ENCODE peak calls at places on chromosomes 5 and 9, in nine cellular contexts. One of them, this sample, is unnamed.

GRCh38 chr9:122122903-122123632 is 30.0 kb upstream of the TTLL11 start:
- DNase-seq in uterus: peak; percentile 64
- DNase-seq in IMR-90: peak; percentile 66
- DNase-seq in HCT116: peak; percentile 59
- DNase-seq in K562: peak; percentile 84
- DNase-seq in breast epithelium: no peak
- DNase-seq in right lobe of liver: peak; percentile 67
- DNase-seq in esophagus squamous epithelium: no peak
- DNase-seq in transverse colon: peak; percentile 74
- DNase-seq in this sample: peak; percentile 76

GRCh38 chr5:37840036-37840909 is at the start of gene GDNF:
- DNase-seq in uterus: no peak
- DNase-seq in IMR-90: peak; percentile 77
- DNase-seq in HCT116: no peak
- DNase-seq in K562: no peak
- DNase-seq in breast epithelium: no peak
- DNase-seq in right lobe of liver: no peak
- DNase-seq in esophagus squamous epithelium: no peak
- DNase-seq in transverse colon: peak; percentile 43
- DNase-seq in this sample: no peak

GRCh38 chr9:138097501-138097991 is 220.0 kb downstream of the CACNA1B start:
- DNase-seq in uterus: no peak
- DNase-seq in IMR-90: no peak
- DNase-seq in HCT116: no peak
- DNase-seq in K562: no peak
- DNase-seq in breast epithelium: peak; percentile 4
- DNase-seq in right lobe of liver: peak; percentile 37
- DNase-seq in esophagus squamous epithelium: no peak
- DNase-seq in transverse colon: no peak
- DNase-seq in this sample: no peak

GRCh38 chr5:38379360-38379827 is 121.0 kb downstream of the EGFLAM start:
- DNase-seq in uterus: no peak
- DNase-seq in IMR-90: no peak
- DNase-seq in HCT116: no peak
- DNase-seq in K562: peak; percentile 75
- DNase-seq in breast epithelium: no peak
- DNase-seq in right lobe of liver: no peak
- DNase-seq in esophagus squamous epithelium: no peak
- DNase-seq in transverse colon: no peak
- DNase-seq in this sample: no peak

GRCh38 chr5:91221917-91222316 is 161.2 kb downstream of the ARRDC3 start:
- DNase-seq in uterus: no peak
- DNase-seq in IMR-90: no peak
- DNase-seq in HCT116: no peak
- DNase-seq in K562: no peak
- DNase-seq in breast epithelium: no peak
- DNase-seq in right lobe of liver: no peak
- DNase-seq in esophagus squamous epithelium: no peak
- DNase-seq in transverse colon: no peak
- DNase-seq in this sample: no peak

GRCh38 chr5:68272289-68272688 is 56.7 kb downstream of the PIK3R1 start:
- DNase-seq in uterus: no peak
- DNase-seq in IMR-90: peak; percentile 17
- DNase-seq in HCT116: no peak
- DNase-seq in K562: no peak
- DNase-seq in breast epithelium: no peak
- DNase-seq in right lobe of liver: no peak
- DNase-seq in esophagus squamous epithelium: no peak
- DNase-seq in transverse colon: no peak
- DNase-seq in this sample: no peak

GRCh38 chr5:141512390-141513020 is 23.6 kb downstream of the PCDHGC5 start:
- DNase-seq in uterus: peak; percentile 87
- DNase-seq in IMR-90: peak; percentile 54
- DNase-seq in HCT116: peak; percentile 32
- DNase-seq in K562: peak; percentile 86
- DNase-seq in breast epithelium: peak; percentile 78
- DNase-seq in right lobe of liver: peak; percentile 82
- DNase-seq in esophagus squamous epithelium: no peak
- DNase-seq in transverse colon: peak; percentile 90
- DNase-seq in this sample: peak; percentile 68

GRCh38 chr5:150075806-150076205 is 10.5 kb downstream of the CSF1R start:
- DNase-seq in uterus: peak; percentile 2
- DNase-seq in IMR-90: no peak
- DNase-seq in HCT116: no peak
- DNase-seq in K562: no peak
- DNase-seq in breast epithelium: peak; percentile 2
- DNase-seq in right lobe of liver: peak; percentile 21
- DNase-seq in esophagus squamous epithelium: no peak
- DNase-seq in transverse colon: no peak
- DNase-seq in this sample: no peak

GRCh38 chr5:93236807-93237421 is 344.1 kb downstream of the NR2F1-AS1 start:
- DNase-seq in uterus: no peak
- DNase-seq in IMR-90: peak; percentile 94
- DNase-seq in HCT116: no peak
- DNase-seq in K562: no peak
- DNase-seq in breast epithelium: no peak
- DNase-seq in right lobe of liver: no peak
- DNase-seq in esophagus squamous epithelium: no peak
- DNase-seq in transverse colon: no peak
- DNase-seq in this sample: no peak

GRCh38 chr5:143338658-143339366 is 64.7 kb downstream of the NR3C1 start:
- DNase-seq in uterus: no peak
- DNase-seq in IMR-90: peak; percentile 82
- DNase-seq in HCT116: no peak
- DNase-seq in K562: no peak
- DNase-seq in breast epithelium: no peak
- DNase-seq in right lobe of liver: no peak
- DNase-seq in esophagus squamous epithelium: no peak
- DNase-seq in transverse colon: no peak
- DNase-seq in this sample: no peak

GRCh38 chr5:6522983-6523382 is 74.3 kb downstream of the UBE2QL1 start:
- DNase-seq in uterus: no peak
- DNase-seq in IMR-90: no peak
- DNase-seq in HCT116: no peak
- DNase-seq in K562: no peak
- DNase-seq in breast epithelium: no peak
- DNase-seq in right lobe of liver: no peak
- DNase-seq in esophagus squamous epithelium: no peak
- DNase-seq in transverse colon: no peak
- DNase-seq in this sample: no peak

GRCh38 chr5:146447734-146448380 is 724 bp downstream of the TCERG1 start:
- DNase-seq in uterus: no peak
- DNase-seq in IMR-90: peak; percentile 55
- DNase-seq in HCT116: no peak
- DNase-seq in K562: peak; percentile 53
- DNase-seq in breast epithelium: no peak
- DNase-seq in right lobe of liver: no peak
- DNase-seq in esophagus squamous epithelium: no peak
- DNase-seq in transverse colon: peak; percentile 45
- DNase-seq in this sample: no peak

GRCh38 chr5:35233121-35233520 is 2.8 kb upstream of the PRLR start:
- DNase-seq in uterus: no peak
- DNase-seq in IMR-90: no peak
- DNase-seq in HCT116: no peak
- DNase-seq in K562: no peak
- DNase-seq in breast epithelium: no peak
- DNase-seq in right lobe of liver: no peak
- DNase-seq in esophagus squamous epithelium: no peak
- DNase-seq in transverse colon: no peak
- DNase-seq in this sample: no peak

GRCh38 chr5:35232124-35232523 is 1.8 kb upstream of the PRLR start:
- DNase-seq in uterus: no peak
- DNase-seq in IMR-90: no peak
- DNase-seq in HCT116: no peak
- DNase-seq in K562: no peak
- DNase-seq in breast epithelium: no peak
- DNase-seq in right lobe of liver: no peak
- DNase-seq in esophagus squamous epithelium: no peak
- DNase-seq in transverse colon: no peak
- DNase-seq in this sample: no peak

GRCh38 chr5:35228304-35228703 is 2.0 kb downstream of the PRLR start:
- DNase-seq in uterus: no peak
- DNase-seq in IMR-90: no peak
- DNase-seq in HCT116: no peak
- DNase-seq in K562: no peak
- DNase-seq in breast epithelium: no peak
- DNase-seq in right lobe of liver: no peak
- DNase-seq in esophagus squamous epithelium: no peak
- DNase-seq in transverse colon: no peak
- DNase-seq in this sample: no peak

GRCh38 chr5:35229076-35230042 is 928 bp downstream of the PRLR start:
- DNase-seq in uterus: peak; percentile 59
- DNase-seq in IMR-90: no peak
- DNase-seq in HCT116: no peak
- DNase-seq in K562: no peak
- DNase-seq in breast epithelium: no peak
- DNase-seq in right lobe of liver: peak; percentile 78
- DNase-seq in esophagus squamous epithelium: no peak
- DNase-seq in transverse colon: peak; percentile 62
- DNase-seq in this sample: no peak

GRCh38 chr5:35230043-35230611 is at the start of gene PRLR:
- DNase-seq in uterus: peak; percentile 70
- DNase-seq in IMR-90: peak; percentile 8
- DNase-seq in HCT116: no peak
- DNase-seq in K562: no peak
- DNase-seq in breast epithelium: peak; percentile 48
- DNase-seq in right lobe of liver: peak; percentile 72
- DNase-seq in esophagus squamous epithelium: no peak
- DNase-seq in transverse colon: peak; percentile 62
- DNase-seq in this sample: peak; percentile 22
- TF ChIP-seq POLR2A in uterus: no peak
- TF ChIP-seq POLR2A in IMR-90: no peak
- TF ChIP-seq POLR2A in HCT116: no peak
- TF ChIP-seq POLR2A in K562: no peak
- TF ChIP-seq POLR2A in breast epithelium: peak; percentile 21
- TF ChIP-seq POLR2A in right lobe of liver: peak; percentile 65
- TF ChIP-seq POLR2A in esophagus squamous epithelium: no peak
- TF ChIP-seq POLR2A in transverse colon: peak; percentile 56
- TF ChIP-seq POLR2A in this sample: no peak

DNA sequence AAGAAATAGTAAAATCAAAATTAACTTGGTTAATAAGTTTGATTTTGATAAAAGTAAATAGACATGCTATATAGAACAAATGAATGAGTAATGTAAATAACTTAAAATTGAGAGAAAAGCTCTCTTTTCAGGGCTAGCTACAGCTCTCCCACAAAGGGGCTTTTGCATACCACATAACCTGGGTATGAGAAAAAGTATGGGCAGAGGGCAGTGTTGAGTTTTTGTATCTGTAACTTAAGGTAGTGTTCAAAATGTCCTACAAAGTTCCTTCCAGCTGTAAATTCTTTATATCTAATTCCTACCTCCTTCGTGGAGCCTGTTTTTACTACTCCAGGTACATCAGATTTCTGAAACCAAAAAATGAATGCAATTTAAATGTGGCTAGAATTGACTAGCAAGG is 18.9 kb upstream of the TTC33 start:
- DNase-seq in uterus: no peak
- DNase-seq in IMR-90: no peak
- DNase-seq in HCT116: no peak
- DNase-seq in K562: no peak
- DNase-seq in breast epithelium: no peak
- DNase-seq in right lobe of liver: no peak
- DNase-seq in esophagus squamous epithelium: no peak
- DNase-seq in transverse colon: no peak
- DNase-seq in this sample: no peak
- TF ChIP-seq CTCF in uterus: no peak
- TF ChIP-seq CTCF in IMR-90: peak; percentile 3
- TF ChIP-seq CTCF in HCT116: no peak
- TF ChIP-seq CTCF in K562: no peak
- TF ChIP-seq CTCF in breast epithelium: no peak
- TF ChIP-seq CTCF in right lobe of liver: no peak
- TF ChIP-seq CTCF in esophagus squamous epithelium: no peak
- TF ChIP-seq CTCF in transverse colon: no peak
- TF ChIP-seq CTCF in this sample: no peak

DNA sequence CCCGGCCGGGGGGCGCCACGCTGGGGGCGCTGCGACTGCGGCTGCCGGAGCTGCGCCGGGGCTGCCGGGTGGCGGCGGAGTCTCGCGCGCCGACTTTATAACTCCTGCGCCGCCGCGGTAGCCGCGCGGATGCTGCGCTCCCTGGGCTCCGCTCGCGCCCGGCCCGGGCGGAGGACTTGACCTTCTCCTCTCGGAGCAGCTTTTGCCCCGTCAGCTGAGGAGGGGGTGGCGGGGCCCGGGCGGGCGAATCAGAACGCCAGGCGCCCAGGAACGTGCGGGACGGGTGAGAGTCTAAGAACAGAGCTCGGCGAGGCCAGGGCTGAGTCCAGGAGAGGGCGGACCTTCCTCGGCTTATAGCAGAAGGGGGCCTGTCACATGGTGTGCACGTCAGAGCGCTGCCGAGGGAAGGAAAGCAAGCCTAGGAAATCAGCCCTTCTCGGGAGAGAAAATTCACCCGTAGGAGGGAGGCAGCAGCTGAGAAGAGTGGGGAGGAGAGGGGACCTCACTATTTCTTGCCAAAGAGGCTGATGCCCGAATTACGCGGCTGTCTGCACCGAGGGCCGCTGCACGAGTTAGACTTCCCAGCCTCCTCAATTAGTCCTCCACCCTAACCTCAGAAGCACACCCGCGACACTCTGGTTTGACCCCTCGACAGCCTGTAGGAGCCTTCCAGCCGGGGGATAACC is at the start of gene FOXD1:
- DNase-seq in uterus: peak; percentile 54
- DNase-seq in IMR-90: peak; percentile 97
- DNase-seq in HCT116: peak; percentile 92
- DNase-seq in K562: peak; percentile 60
- DNase-seq in breast epithelium: no peak
- DNase-seq in right lobe of liver: no peak
- DNase-seq in esophagus squamous epithelium: peak; percentile 10
- DNase-seq in transverse colon: peak; percentile 58
- DNase-seq in this sample: peak; percentile 93
- TF ChIP-seq POLR2A in uterus: no peak
- TF ChIP-seq POLR2A in IMR-90: peak; percentile 94
- TF ChIP-seq POLR2A in HCT116: peak; percentile 67
- TF ChIP-seq POLR2A in K562: no peak
- TF ChIP-seq POLR2A in breast epithelium: no peak
- TF ChIP-seq POLR2A in right lobe of liver: no peak
- TF ChIP-seq POLR2A in esophagus squamous epithelium: no peak
- TF ChIP-seq POLR2A in transverse colon: no peak
- TF ChIP-seq POLR2A in this sample: peak; percentile 89

DNA sequence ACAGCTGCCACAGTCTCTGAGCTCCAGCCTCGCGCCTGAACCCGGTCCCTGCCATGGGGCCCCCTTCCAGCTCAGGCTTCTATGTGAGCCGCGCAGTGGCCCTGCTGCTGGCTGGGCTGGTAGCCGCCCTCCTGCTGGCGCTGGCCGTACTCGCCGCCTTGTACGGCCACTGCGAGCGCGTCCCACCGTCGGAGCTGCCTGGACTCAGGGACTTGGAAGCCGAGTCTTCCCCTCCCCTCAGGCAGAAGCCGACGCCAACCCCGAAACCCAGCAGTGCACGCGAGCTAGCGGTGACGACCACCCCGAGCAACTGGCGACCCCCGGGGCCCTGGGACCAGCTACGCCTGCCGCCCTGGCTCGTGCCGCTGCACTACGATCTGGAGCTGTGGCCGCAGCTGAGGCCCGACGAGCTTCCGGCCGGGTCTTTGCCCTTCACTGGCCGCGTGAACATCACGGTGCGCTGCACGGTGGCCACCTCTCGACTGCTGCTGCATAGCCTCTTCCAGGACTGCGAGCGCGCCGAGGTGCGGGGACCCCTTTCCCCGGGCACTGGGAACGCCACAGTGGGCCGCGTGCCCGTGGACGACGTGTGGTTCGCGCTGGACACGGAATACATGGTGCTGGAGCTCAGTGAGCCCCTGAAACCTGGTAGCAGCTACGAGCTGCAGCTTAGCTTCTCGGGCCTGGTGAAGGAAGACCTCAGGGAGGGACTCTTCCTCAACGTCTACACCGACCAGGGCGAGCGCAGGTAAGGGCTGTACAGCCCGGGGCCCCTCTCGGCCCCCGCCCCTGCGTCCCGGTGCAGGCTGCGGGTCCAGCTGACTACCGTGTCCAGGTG is 509 bp downstream of the LVRN start:
- DNase-seq in uterus: no peak
- DNase-seq in IMR-90: no peak
- DNase-seq in HCT116: no peak
- DNase-seq in K562: no peak
- DNase-seq in breast epithelium: no peak
- DNase-seq in right lobe of liver: peak; percentile 48
- DNase-seq in esophagus squamous epithelium: no peak
- DNase-seq in transverse colon: peak; percentile 7
- DNase-seq in this sample: no peak
- TF ChIP-seq CTCF in uterus: no peak
- TF ChIP-seq CTCF in IMR-90: no peak
- TF ChIP-seq CTCF in HCT116: no peak
- TF ChIP-seq CTCF in K562: no peak
- TF ChIP-seq CTCF in breast epithelium: no peak
- TF ChIP-seq CTCF in right lobe of liver: no peak
- TF ChIP-seq CTCF in esophagus squamous epithelium: no peak
- TF ChIP-seq CTCF in transverse colon: no peak
- TF ChIP-seq CTCF in this sample: no peak

This sample was measured in tibial nerve.